ENCODE peak calls at places on chromosomes 3 and 15, in ten cellular contexts. Z, E, X, U, S, D, Y, O, T and F are unnamed samples.

GRCh38 chr3:194730369-194730768 is 44.7 kb downstream of the FAM43A start:
- DNase-seq in Z (no peak), E (peak; percentile 32), T (peak; percentile 17), X (peak; percentile 71), U (no peak), S (peak; percentile 90), Y (no peak), O (peak; percentile 34), D (peak; percentile 10), F (peak; percentile 49)

GRCh38 chr15:100818927-100819326 is 60.7 kb upstream of the ALDH1A3 start:
- DNase-seq in O (no peak), X (no peak), S (peak; percentile 61), Z (no peak), T (peak; percentile 71), U (peak; percentile 58), D (peak; percentile 44), Y (no peak), E (no peak), F (peak; percentile 33)

GRCh38 chr3:64117483-64117882 is 94.2 kb upstream of the PSMD6 start:
- DNase-seq in X (no peak), T (no peak), E (no peak), O (no peak), Y (no peak), Z (no peak), U (no peak), S (no peak), D (no peak), F (no peak)

GRCh38 chr15:44728576-44729393 is 7.5 kb upstream of the TRIM69 start:
- DNase-seq in Y (peak; percentile 98), O (peak; percentile 97), X (peak; percentile 82), S (peak; percentile 92), E (peak; percentile 99), U (peak; percentile 99), Z (peak; percentile 91), T (peak; percentile 99), D (peak; percentile 97), F (peak; percentile 95)

GRCh38 chr3:89145995-89146394 is 38.6 kb downstream of the EPHA3 start:
- DNase-seq in X (no peak), D (peak; percentile 95), E (no peak), O (no peak), Y (no peak), U (peak; percentile 97), T (peak; percentile 94), S (no peak), Z (no peak), F (no peak)

GRCh38 chr15:53260647-53261046 is 470.5 kb upstream of the ONECUT1 start:
- DNase-seq in T (no peak), Z (no peak), X (no peak), E (no peak), S (no peak), Y (no peak), O (no peak), U (no peak), D (no peak), F (no peak)

GRCh38 chr3:52093751-52094525 is 37.6 kb upstream of the DUSP7 start:
- DNase-seq in U (peak; percentile 63), X (no peak), S (peak; percentile 18), O (peak; percentile 46), D (peak; percentile 25), E (peak; percentile 26), T (peak; percentile 41), Z (no peak), Y (no peak), F (no peak)

GRCh38 chr3:184016820-184017671 is 638 bp downstream of the ABCC5 start:
- DNase-seq in S (peak; percentile 81), T (peak; percentile 91), O (peak; percentile 56), Z (no peak), E (peak; percentile 56), U (no peak), D (peak; percentile 81), Y (peak; percentile 34), X (peak; percentile 78), F (peak; percentile 40)

GRCh38 chr3:4494807-4495200 is 1.7 kb downstream of the ITPR1 start:
- DNase-seq in Y (no peak), X (no peak), T (no peak), Z (no peak), E (no peak), S (no peak), O (no peak), U (no peak), D (no peak), F (no peak)

GRCh38 chr3:29649815-29650547 is 369.1 kb downstream of the RBMS3 start:
- DNase-seq in O (no peak), T (peak; percentile 15), X (no peak), D (peak; percentile 11), E (peak; percentile 61), Z (no peak), Y (peak; percentile 20), S (no peak), U (peak; percentile 75), F (no peak)

GRCh38 chr3:71226565-71227281 is 356.8 kb downstream of the FOXP1 start:
- DNase-seq in X (no peak), E (no peak), D (peak; percentile 25), T (no peak), U (peak; percentile 74), O (peak; percentile 8), Z (no peak), Y (peak; percentile 21), S (no peak), F (no peak)

GRCh38 chr15:90893175-90894090 is 9.1 kb downstream of the FES start:
- DNase-seq in O (no peak), T (no peak), U (no peak), D (no peak), Z (no peak), Y (no peak), X (no peak), S (peak; percentile 80), E (no peak), F (no peak)
- H3K36me3 ChIP-seq in O (peaks cover 66% of the 10 kb centered on the region), T (peaks cover 28% of the 10 kb centered on the region), U (peaks cover 9% of the 10 kb centered on the region), D (no peaks in the 10 kb centered on the region), Z (no peaks in the 10 kb centered on the region), Y (peaks cover 65% of the 10 kb centered on the region), X (no peaks in the 10 kb centered on the region), S (no peaks in the 10 kb centered on the region), E (peaks cover 11% of the 10 kb centered on the region), F (peaks cover 26% of the 10 kb centered on the region)

GRCh38 chr3:28088811-28089526 is 152.4 kb upstream of the CMC1 start:
- DNase-seq in X (no peak), S (no peak), D (no peak), Z (no peak), E (no peak), O (no peak), T (no peak), U (no peak), Y (no peak), F (no peak)

GRCh38 chr3:28089527-28089897 is 151.9 kb upstream of the CMC1 start:
- DNase-seq in O (no peak), D (no peak), T (no peak), U (no peak), E (no peak), X (no peak), S (no peak), Z (no peak), Y (no peak), F (no peak)
- H3K36me3 ChIP-seq in O (no peaks in the 10 kb centered on the region), D (no peaks in the 10 kb centered on the region), T (no peaks in the 10 kb centered on the region), U (no peaks in the 10 kb centered on the region), E (no peaks in the 10 kb centered on the region), X (no peaks in the 10 kb centered on the region), S (no peaks in the 10 kb centered on the region), Z (no peaks in the 10 kb centered on the region), Y (no peaks in the 10 kb centered on the region), F (no peaks in the 10 kb centered on the region)

GRCh38 chr3:49100046-49100615 is 4.4 kb downstream of the QARS1 start:
- DNase-seq in Y (no peak), O (no peak), D (no peak), S (no peak), Z (no peak), X (no peak), E (no peak), U (no peak), T (no peak), F (no peak)

GRCh38 chr3:49098429-49098828 is 4.6 kb upstream of the QRICH1 start:
- DNase-seq in U (no peak), E (no peak), T (no peak), O (no peak), Y (peak; percentile 82), S (peak; percentile 89), X (no peak), D (peak; percentile 12), Z (no peak), F (no peak)

GRCh38 chr3:49104052-49104426 is 518 bp downstream of the QARS1 start:
- DNase-seq in Z (no peak), E (no peak), D (no peak), X (no peak), O (no peak), U (no peak), T (no peak), S (no peak), Y (no peak), F (no peak)

GRCh38 chr3:49093853-49094767 is at the start of gene QRICH1:
- DNase-seq in T (peak; percentile 99), Z (peak; percentile 97), U (peak; percentile 97), Y (peak; percentile 98), S (peak; percentile 92), D (peak; percentile 99), E (peak; percentile 99), X (peak; percentile 100), O (peak; percentile 98), F (peak; percentile 96)

GRCh38 chr3:49098910-49099630 is 5.2 kb upstream of the QRICH1 start:
- DNase-seq in T (no peak), Z (no peak), O (no peak), X (no peak), D (no peak), U (no peak), E (no peak), S (no peak), Y (no peak), F (no peak)
- H3K36me3 ChIP-seq in T (peaks cover 61% of the 10 kb centered on the region), Z (peaks cover 7% of the 10 kb centered on the region), O (peaks cover 54% of the 10 kb centered on the region), X (no peaks in the 10 kb centered on the region), D (peaks cover 32% of the 10 kb centered on the region), U (peaks cover 60% of the 10 kb centered on the region), E (peaks cover 12% of the 10 kb centered on the region), S (peaks cover 23% of the 10 kb centered on the region), Y (peaks cover 69% of the 10 kb centered on the region), F (peaks cover 26% of the 10 kb centered on the region)

GRCh38 chr3:161224786-161225185 is 3.7 kb downstream of the NMD3 start:
- DNase-seq in Z (no peak), X (no peak), S (no peak), D (no peak), T (no peak), U (no peak), E (no peak), O (no peak), Y (no peak), F (no peak)
- H3K36me3 ChIP-seq in Z (no peaks in the 10 kb centered on the region), X (peaks cover 21% of the 10 kb centered on the region), S (peaks cover 55% of the 10 kb centered on the region), D (peaks cover 51% of the 10 kb centered on the region), T (peaks cover 45% of the 10 kb centered on the region), U (peaks cover 32% of the 10 kb centered on the region), E (peaks cover 16% of the 10 kb centered on the region), O (peaks cover 15% of the 10 kb centered on the region), Y (peaks cover 9% of the 10 kb centered on the region), F (no peaks in the 10 kb centered on the region)